ENCODE peak calls at places on chromosomes 13 and 19, in five cellular contexts. Y is AG04449; L is CD8-positive, alpha-beta T cell; S is choroid plexus epithelial cell; W is uterus. K is an unnamed sample.

GRCh38 chr13:112366907-112367646 is 9.1 kb upstream of the SPACA7 start:
- DNase-seq in Y (no peak), L (no peak), S (no peak), W (no peak), K (no peak)

GRCh38 chr19:13160557-13160956 is 10.3 kb downstream of the IER2 start:
- DNase-seq in Y (no peak), L (no peak), S (no peak), W (no peak), K (no peak)

GRCh38 chr19:56603829-56604228 is 8.7 kb downstream of the ZNF71 start:
- DNase-seq in Y (no peak), L (no peak), S (no peak), W (no peak), K (no peak)

GRCh38 chr19:13610042-13610691 is 103.9 kb upstream of the CACNA1A start:
- DNase-seq in Y (no peak), L (no peak), S (no peak), W (no peak), K (no peak)

GRCh38 chr13:77190349-77190748 is 136.5 kb downstream of the MYCBP2 start:
- DNase-seq in Y (no peak), L (no peak), S (peak; percentile 13), W (no peak), K (no peak)

GRCh38 chr19:4199699-4200293 is 17.3 kb downstream of the ANKRD24 start:
- DNase-seq in Y (no peak), L (no peak), S (no peak), W (no peak), K (no peak)

GRCh38 chr13:23748591-23748990 is 140.6 kb downstream of the MIPEP start:
- DNase-seq in Y (no peak), L (no peak), S (no peak), W (no peak), K (no peak)

GRCh38 chr13:35474551-35474950 is 1.9 kb downstream of the MAB21L1 start:
- DNase-seq in Y (no peak), L (no peak), S (peak; percentile 10), W (no peak), K (no peak)

GRCh38 chr19:6800991-6801396 is 28.5 kb downstream of the VAV1 start:
- DNase-seq in Y (peak; percentile 50), L (peak; percentile 11), S (peak; percentile 64), W (no peak), K (no peak)

GRCh38 chr19:4523306-4524110 is 5.2 kb upstream of the PLIN4 start:
- DNase-seq in Y (no peak), L (no peak), S (peak; percentile 45), W (no peak), K (peak; percentile 70)

GRCh38 chr13:80598189-80598588 is 257.3 kb upstream of the SPRY2 start:
- DNase-seq in Y (no peak), L (no peak), S (no peak), W (no peak), K (no peak)

DNA sequence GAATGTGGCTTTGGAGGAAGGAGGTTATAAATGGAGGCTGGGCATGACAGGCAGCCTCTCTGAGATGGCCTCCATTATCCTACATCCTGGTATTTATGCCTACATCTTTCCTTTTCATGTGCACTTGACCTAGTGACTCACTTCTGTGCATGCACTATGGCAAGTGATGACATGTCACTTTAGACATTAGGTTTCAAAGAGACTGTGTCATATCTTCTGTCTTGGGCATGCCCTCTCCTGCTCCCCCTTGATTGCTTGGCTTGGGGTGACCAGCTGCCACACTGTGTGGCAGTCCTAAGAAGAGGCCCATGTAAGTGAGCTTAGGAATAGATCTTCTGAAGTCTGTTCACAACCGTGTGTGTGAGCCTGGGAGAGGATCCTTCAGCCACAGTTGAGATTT is 472.8 kb downstream of the FGF9 start:
- DNase-seq in Y (no peak), L (no peak), S (no peak), W (no peak), K (no peak)
- TF ChIP-seq CTCF in Y (no peak), L (no peak), S (no peak), W (no peak), K (no peak)

GRCh38 chr13:99341969-99342722 is 34.9 kb upstream of the GPR183 start:
- DNase-seq in Y (no peak), L (no peak), S (no peak), W (no peak), K (no peak)

GRCh38 chr13:99339230-99339721 is 32.1 kb upstream of the GPR183 start:
- DNase-seq in Y (no peak), L (no peak), S (no peak), W (no peak), K (no peak)

GRCh38 chr13:99339736-99340392 is 32.7 kb upstream of the GPR183 start:
- DNase-seq in Y (no peak), L (peak; percentile 69), S (peak; percentile 83), W (no peak), K (no peak)

GRCh38 chr13:99342723-99343315 is 35.6 kb upstream of the GPR183 start:
- DNase-seq in Y (no peak), L (no peak), S (no peak), W (no peak), K (no peak)

DNA sequence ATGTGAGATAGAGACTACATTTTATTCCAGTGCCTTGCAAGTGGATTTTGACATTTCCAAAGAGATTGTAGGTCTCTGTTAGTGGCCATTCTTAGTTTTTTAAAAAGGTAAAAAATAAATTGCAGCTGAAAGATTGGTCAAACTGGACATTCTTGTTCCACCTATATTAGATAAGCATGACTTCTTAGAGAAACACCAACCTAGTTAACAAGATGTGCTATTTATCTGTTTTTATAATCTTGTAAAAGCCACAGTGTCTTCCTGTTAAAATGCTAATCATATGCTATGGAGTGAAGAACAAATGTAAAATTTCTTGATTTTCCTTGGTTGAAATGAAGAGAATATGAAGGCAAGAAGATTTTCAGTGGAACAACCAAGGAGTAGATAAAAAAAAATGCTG is 33.4 kb upstream of the GPR183 start:
- DNase-seq in Y (no peak), L (no peak), S (no peak), W (no peak), K (no peak)
- TF ChIP-seq CTCF in Y (no peak), L (no peak), S (no peak), W (no peak), K (no peak)

GRCh38 chr19:18894254-18895037 is 1.5 kb downstream of the CERS1 start:
- DNase-seq in Y (no peak), L (no peak), S (peak; percentile 43), W (no peak), K (no peak)

GRCh38 chr19:18893573-18894253 is 2.2 kb downstream of the CERS1 start:
- DNase-seq in Y (no peak), L (no peak), S (no peak), W (no peak), K (no peak)

GRCh38 chr19:18896421-18896841 is 473 bp upstream of the CERS1 start:
- DNase-seq in Y (no peak), L (no peak), S (no peak), W (no peak), K (no peak)

GRCh38 chr19:18895828-18896341 is at the start of gene CERS1:
- DNase-seq in Y (no peak), L (no peak), S (no peak), W (no peak), K (no peak)

GRCh38 chr19:18895038-18895827 is 725 bp downstream of the CERS1 start:
- DNase-seq in Y (no peak), L (no peak), S (peak; percentile 7), W (no peak), K (no peak)
- TF ChIP-seq CTCF in Y (peak; percentile 29), L (no peak), S (peak; percentile 22), W (no peak), K (peak; percentile 67)

GRCh38 chr19:3073159-3073563 is 10.9 kb upstream of the TLE5 start:
- DNase-seq in Y (no peak), L (no peak), S (peak; percentile 75), W (peak; percentile 59), K (no peak)

GRCh38 chr19:3075605-3076431 is 13.5 kb upstream of the TLE5 start:
- DNase-seq in Y (no peak), L (peak; percentile 78), S (no peak), W (peak; percentile 65), K (no peak)

GRCh38 chr19:3071764-3072163 is 9.5 kb upstream of the TLE5 start:
- DNase-seq in Y (no peak), L (no peak), S (no peak), W (no peak), K (no peak)

GRCh38 chr19:3079578-3079977 is 14.6 kb upstream of the GNA11 start:
- DNase-seq in Y (no peak), L (no peak), S (no peak), W (no peak), K (no peak)

GRCh38 chr19:3073931-3074595 is 11.8 kb upstream of the TLE5 start:
- DNase-seq in Y (no peak), L (no peak), S (peak; percentile 40), W (peak; percentile 48), K (no peak)
- TF ChIP-seq CTCF in Y (peak; percentile 13), L (no peak), S (peak; percentile 46), W (peak; percentile 6), K (no peak)

GRCh38 chr13:101627556-101627943 is 175.1 kb downstream of the ITGBL1 start:
- DNase-seq in Y (no peak), L (no peak), S (no peak), W (no peak), K (no peak)
- TF ChIP-seq CTCF in Y (no peak), L (no peak), S (no peak), W (no peak), K (no peak)

GRCh38 chr13:110712081-110712848 is 1.2 kb upstream of the ING1 start:
- DNase-seq in Y (no peak), L (peak; percentile 84), S (peak; percentile 78), W (peak; percentile 85), K (peak; percentile 85)

GRCh38 chr13:110713981-110714797 is 689 bp downstream of the ING1 start:
- DNase-seq in Y (no peak), L (peak; percentile 81), S (peak; percentile 56), W (peak; percentile 59), K (no peak)

GRCh38 chr13:110711778-110712070 is 1.8 kb upstream of the ING1 start:
- DNase-seq in Y (no peak), L (no peak), S (no peak), W (no peak), K (no peak)

GRCh38 chr13:110713642-110713952 is at the start of gene ING1:
- DNase-seq in Y (no peak), L (no peak), S (no peak), W (no peak), K (no peak)

DNA sequence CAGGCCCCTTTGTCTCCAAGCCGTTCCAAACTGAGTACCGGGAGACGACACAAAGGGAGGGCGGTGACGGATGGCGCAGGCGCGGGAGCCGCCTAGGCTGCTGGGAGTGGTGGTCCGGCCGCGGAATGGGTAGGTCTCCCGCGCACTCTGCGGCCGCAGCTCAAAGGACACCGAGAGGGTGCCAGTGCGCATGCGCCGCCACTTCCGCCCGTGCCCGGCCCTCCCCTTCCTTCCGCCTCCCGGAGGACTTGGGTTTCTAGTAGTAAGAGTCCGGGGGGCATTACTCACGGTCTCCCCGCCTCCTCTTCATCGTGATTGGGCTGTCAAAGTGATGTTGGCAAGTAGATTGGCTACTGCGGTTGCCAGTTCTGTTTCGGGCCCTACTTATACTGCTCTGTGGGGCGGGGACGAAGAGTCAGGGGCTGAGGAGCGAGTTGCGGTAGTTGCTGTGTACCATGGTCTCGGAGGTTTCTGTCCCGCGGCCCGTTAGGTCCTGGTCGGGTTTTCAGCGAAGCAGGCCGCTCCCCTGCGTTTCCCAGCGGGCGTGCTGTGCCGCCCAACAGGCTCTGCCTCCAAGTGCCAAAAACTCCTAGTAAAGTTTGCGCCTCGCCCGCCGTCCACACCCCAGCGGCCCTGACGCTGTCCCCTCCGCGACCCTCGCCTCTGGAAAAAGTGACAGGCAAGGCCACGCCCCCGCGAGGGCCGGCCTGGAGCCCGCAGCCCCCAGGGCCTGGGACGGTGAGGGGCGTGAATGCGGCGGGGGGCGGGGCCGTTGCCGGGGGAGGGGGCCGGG is 455 bp upstream of the ING1 start:
- DNase-seq in Y (peak; percentile 99), L (peak; percentile 99), S (peak; percentile 100), W (peak; percentile 100), K (peak; percentile 100)
- TF ChIP-seq CTCF in Y (no peak), L (no peak), S (no peak), W (no peak), K (peak; percentile 1)

GRCh38 chr19:2269244-2270156 is 12.5 kb downstream of the PEAK3 start:
- DNase-seq in Y (peak; percentile 56), L (peak; percentile 99), S (peak; percentile 97), W (peak; percentile 99), K (peak; percentile 100)
- TF ChIP-seq CTCF in Y (no peak), L (no peak), S (no peak), W (no peak), K (peak; percentile 65)